ENCODE peak calls at places on chromosome 4, in six cellular contexts. N is H1, C is mesenchymal stem cell, T is mesendoderm, G is neuronal stem cell, I is IMR-90. U is an unnamed sample.

GRCh38 chr4:169615467-169616106 is 3.2 kb upstream of the NEK1 start:
- DNase-seq in N (no peak), C (no peak), T (no peak), G (no peak), I (peak; percentile 49), U (no peak)

GRCh38 chr4:152935138-152935537 is 985 bp upstream of the FHDC1 start:
- DNase-seq in N (no peak), C (peak; percentile 6), T (peak; percentile 92), G (peak; percentile 35), I (no peak), U (peak; percentile 75)

GRCh38 chr4:4659871-4660651 is 118.2 kb upstream of the STX18 start:
- DNase-seq in N (no peak), C (peak; percentile 93), T (no peak), G (no peak), I (peak; percentile 94), U (no peak)

GRCh38 chr4:2168469-2169319 is 73.2 kb downstream of the HAUS3 start:
- DNase-seq in N (no peak), C (no peak), T (no peak), G (no peak), I (no peak), U (no peak)

GRCh38 chr4:89438102-89438831 is 130.7 kb upstream of the GPRIN3 start:
- DNase-seq in N (peak; percentile 31), C (peak; percentile 67), T (peak; percentile 90), G (no peak), I (peak; percentile 49), U (peak; percentile 81)

GRCh38 chr4:76634239-76634638 is 199.2 kb downstream of the SHROOM3 start:
- DNase-seq in N (no peak), C (peak; percentile 88), T (peak; percentile 27), G (no peak), I (peak; percentile 65), U (peak; percentile 88)

GRCh38 chr4:186887211-186887785 is 163.6 kb upstream of the FAT1 start:
- DNase-seq in N (no peak), C (peak; percentile 27), T (peak; percentile 39), G (peak; percentile 15), I (no peak), U (peak; percentile 8)

GRCh38 chr4:111283066-111283677 is 660.3 kb upstream of the PITX2 start:
- DNase-seq in N (peak; percentile 29), C (peak; percentile 62), T (peak; percentile 65), G (peak; percentile 63), I (peak; percentile 57), U (peak; percentile 84)

GRCh38 chr4:79852305-79852730 is 220.7 kb downstream of the ANTXR2 start:
- DNase-seq in N (no peak), C (peak; percentile 90), T (peak; percentile 86), G (no peak), I (peak; percentile 81), U (no peak)

GRCh38 chr4:39502034-39502658 is 25.1 kb downstream of the UGDH start:
- DNase-seq in N (no peak), C (peak; percentile 22), T (no peak), G (no peak), I (peak; percentile 87), U (peak; percentile 60)

GRCh38 chr4:40856836-40857362 is 107.1 kb downstream of the NSUN7 start:
- DNase-seq in N (peak; percentile 63), C (peak; percentile 69), T (peak; percentile 92), G (peak; percentile 64), I (peak; percentile 38), U (peak; percentile 82)

GRCh38 chr4:95761441-95761840 is 78.5 kb upstream of the PDHA2 start:
- DNase-seq in N (no peak), C (peak; percentile 80), T (peak; percentile 28), G (no peak), I (peak; percentile 38), U (peak; percentile 12)

GRCh38 chr4:142405021-142405991 is 440.8 kb downstream of the INPP4B start:
- DNase-seq in N (no peak), C (peak; percentile 79), T (peak; percentile 68), G (peak; percentile 15), I (peak; percentile 68), U (peak; percentile 31)

GRCh38 chr4:14345356-14345775 is 656.9 kb upstream of the CPEB2 start:
- DNase-seq in N (no peak), C (peak; percentile 64), T (no peak), G (no peak), I (peak; percentile 66), U (no peak)

GRCh38 chr4:176492648-176493302 is 173.0 kb downstream of the SPCS3 start:
- DNase-seq in N (no peak), C (peak; percentile 52), T (no peak), G (no peak), I (peak; percentile 34), U (no peak)

GRCh38 chr4:7192252-7193039 is at the start of gene SORCS2:
- DNase-seq in N (no peak), C (peak; percentile 48), T (peak; percentile 70), G (peak; percentile 65), I (peak; percentile 39), U (peak; percentile 10)

GRCh38 chr4:3302164-3302785 is 9.5 kb downstream of the RGS12 start:
- DNase-seq in N (no peak), C (no peak), T (no peak), G (no peak), I (no peak), U (no peak)

GRCh38 chr4:2186133-2186864 is 55.6 kb downstream of the HAUS3 start:
- DNase-seq in N (no peak), C (peak; percentile 29), T (peak; percentile 83), G (no peak), I (peak; percentile 22), U (peak; percentile 75)

GRCh38 chr4:102554482-102554881 is 53.3 kb downstream of the NFKB1 start:
- DNase-seq in N (no peak), C (peak; percentile 71), T (peak; percentile 32), G (no peak), I (peak; percentile 92), U (peak; percentile 78)

GRCh38 chr4:159283697-159284492 is 181.0 kb downstream of the RAPGEF2 start:
- DNase-seq in N (peak; percentile 50), C (peak; percentile 64), T (peak; percentile 96), G (no peak), I (peak; percentile 87), U (no peak)

GRCh38 chr4:11053601-11054000 is 369.0 kb upstream of the CLNK start:
- DNase-seq in N (no peak), C (no peak), T (no peak), G (no peak), I (no peak), U (no peak)

GRCh38 chr4:52657630-52658501 is 1.2 kb downstream of the USP46 start:
- DNase-seq in N (peak; percentile 70), C (peak; percentile 65), T (peak; percentile 95), G (peak; percentile 30), I (peak; percentile 69), U (no peak)

GRCh38 chr4:186651181-186651603 is 72.5 kb downstream of the FAT1 start:
- DNase-seq in N (no peak), C (no peak), T (no peak), G (no peak), I (no peak), U (no peak)

GRCh38 chr4:31089815-31090214 is 369.6 kb downstream of the PCDH7 start:
- DNase-seq in N (no peak), C (peak; percentile 60), T (no peak), G (no peak), I (peak; percentile 57), U (no peak)

GRCh38 chr4:116099596-116099995 is 985.8 kb downstream of the TRAM1L1 start:
- DNase-seq in N (no peak), C (peak; percentile 24), T (no peak), G (no peak), I (no peak), U (no peak)
- H3K4ac ChIP-seq in N (no peak overlapping the region), C (no peak overlapping the region), T (no peak overlapping the region), G (no peak overlapping the region), I (no peak overlapping the region), U (no peak overlapping the region)

GRCh38 chr4:128840711-128841318 is 31.3 kb downstream of the JADE1 start:
- DNase-seq in N (no peak), C (no peak), T (peak; percentile 57), G (no peak), I (no peak), U (no peak)
- H3K36me3 ChIP-seq in N (peaks cover 37% of the 10 kb centered on the region), C (peaks cover 30% of the 10 kb centered on the region), T (no peaks in the 10 kb centered on the region), G (peaks cover 98% of the 10 kb centered on the region), I (peaks cover 28% of the 10 kb centered on the region), U (peaks cover 11% of the 10 kb centered on the region)

DNA sequence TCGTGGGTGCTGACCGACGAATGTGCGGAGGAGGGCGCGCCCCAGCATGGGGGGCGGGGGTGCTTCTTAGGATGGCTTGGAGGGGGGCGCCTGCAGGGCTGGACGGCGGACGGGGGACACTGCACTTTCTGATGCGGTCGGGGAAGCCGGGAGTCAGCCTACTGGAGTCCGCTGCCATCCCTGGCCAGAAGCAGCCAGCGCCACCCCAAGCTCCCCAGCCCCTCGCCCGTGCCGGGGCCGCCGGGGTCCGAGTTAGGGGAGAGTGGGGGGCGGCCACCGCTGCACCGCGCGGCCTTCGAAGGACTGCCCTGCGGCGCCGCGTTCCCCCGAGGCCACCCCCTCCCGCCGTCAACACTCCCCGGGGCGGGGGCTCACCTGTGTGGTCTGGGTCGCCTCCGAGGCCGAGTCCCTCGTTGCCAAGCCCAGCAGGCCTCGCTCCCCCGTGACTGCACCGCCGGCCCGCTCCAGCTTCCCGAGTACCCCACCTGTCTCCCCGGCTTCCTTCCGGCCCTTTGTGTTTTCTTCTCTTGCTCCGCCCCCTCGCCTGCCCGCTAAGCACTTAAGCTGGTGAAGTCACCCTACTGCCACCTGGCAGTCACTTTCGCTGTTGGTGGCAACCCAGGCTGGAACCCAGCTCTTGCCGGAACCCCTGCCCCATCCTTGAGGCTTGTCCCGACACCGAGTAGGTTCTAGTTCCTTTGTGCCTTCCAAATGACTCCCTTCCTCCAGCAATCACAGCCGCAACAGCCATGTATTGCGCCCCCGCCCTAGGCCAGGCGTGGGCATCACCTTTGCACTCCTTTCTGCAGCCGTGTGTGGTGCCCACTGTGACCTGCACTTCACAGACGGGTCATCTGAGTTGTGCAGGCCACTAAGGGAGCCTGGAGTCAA is at the start of gene OCIAD2:
- DNase-seq in N (peak; percentile 59), C (peak; percentile 48), T (peak; percentile 90), G (peak; percentile 48), I (no peak), U (no peak)
- H3K4ac ChIP-seq in N (no peak within 1 kb of the TSS), C (peak within 1 kb of the TSS; percentile 64), T (peak within 1 kb of the TSS; percentile 56), G (no peak within 1 kb of the TSS), I (peak within 1 kb of the TSS; percentile 56), U (peak within 1 kb of the TSS; percentile 28)

GRCh38 chr4:17811078-17811603 is 362 bp downstream of the NCAPG start:
- DNase-seq in N (no peak), C (no peak), T (no peak), G (no peak), I (no peak), U (no peak)

GRCh38 chr4:17810260-17811077 is at the start of the genes DCAF16 and NCAPG:
- DNase-seq in N (peak; percentile 98), C (peak; percentile 99), T (peak; percentile 100), G (peak; percentile 100), I (peak; percentile 99), U (peak; percentile 100)

GRCh38 chr4:17814140-17814539 is 3.4 kb downstream of the NCAPG start:
- DNase-seq in N (no peak), C (peak; percentile 62), T (peak; percentile 23), G (no peak), I (peak; percentile 59), U (no peak)

GRCh38 chr4:17812801-17813200 is 2.0 kb downstream of the NCAPG start:
- DNase-seq in N (no peak), C (peak; percentile 17), T (no peak), G (no peak), I (no peak), U (no peak)

DNA sequence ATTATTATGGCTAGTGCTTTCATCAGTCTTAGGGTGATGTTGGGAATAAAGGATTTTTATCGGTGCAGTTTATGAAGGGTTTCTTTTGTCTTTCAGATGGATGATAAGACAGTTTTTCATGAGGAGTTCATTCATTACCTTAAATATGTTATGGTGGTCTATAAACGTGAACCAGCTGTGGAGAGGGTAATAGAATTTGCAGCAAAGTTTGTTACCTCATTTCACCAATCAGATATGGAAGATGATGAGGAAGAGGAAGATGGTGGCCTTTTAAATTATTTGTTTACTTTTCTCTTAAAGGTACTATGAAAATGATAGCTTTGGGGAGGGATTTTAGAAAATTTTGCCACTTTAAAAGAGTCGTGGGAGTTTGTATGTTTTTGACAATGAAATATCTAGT is 1.3 kb downstream of the NCAPG start:
- DNase-seq in N (no peak), C (no peak), T (no peak), G (no peak), I (no peak), U (no peak)
- H3K36me3 ChIP-seq in N (peaks cover 8% of the 10 kb centered on the region), C (no peaks in the 10 kb centered on the region), T (no peaks in the 10 kb centered on the region), G (peaks cover 73% of the 10 kb centered on the region), I (no peaks in the 10 kb centered on the region), U (peaks cover 7% of the 10 kb centered on the region)